ENCODE peak calls at places on chromosomes 16 and 17, in seven cellular contexts. One of them, this sample, is unnamed.

GRCh38 chr17:17671369-17672119 is 9.7 kb upstream of the RAI1 start:
- DNase-seq in mammary epithelial cell: no peak
- DNase-seq in body of pancreas: no peak
- DNase-seq in thoracic aorta: no peak
- DNase-seq in PC-9: no peak
- DNase-seq in GM23338: no peak
- DNase-seq in cardiac muscle cell: no peak
- DNase-seq in this sample: no peak

GRCh38 chr17:4201231-4201630 is 58.2 kb downstream of the CYB5D2 start:
- DNase-seq in PC-9: no peak
- DNase-seq in cardiac muscle cell: no peak
- DNase-seq in thoracic aorta: no peak
- DNase-seq in mammary epithelial cell: no peak
- DNase-seq in GM23338: no peak
- DNase-seq in body of pancreas: no peak
- DNase-seq in this sample: no peak

GRCh38 chr17:19309701-19310100 is 52.8 kb downstream of the B9D1 start:
- DNase-seq in thoracic aorta: no peak
- DNase-seq in body of pancreas: no peak
- DNase-seq in GM23338: no peak
- DNase-seq in PC-9: no peak
- DNase-seq in cardiac muscle cell: no peak
- DNase-seq in mammary epithelial cell: peak; percentile 18
- DNase-seq in this sample: no peak

GRCh38 chr17:62098623-62099231 is 33.6 kb upstream of the MED13 start:
- DNase-seq in GM23338: no peak
- DNase-seq in thoracic aorta: no peak
- DNase-seq in cardiac muscle cell: no peak
- DNase-seq in body of pancreas: no peak
- DNase-seq in mammary epithelial cell: no peak
- DNase-seq in PC-9: no peak
- DNase-seq in this sample: no peak

GRCh38 chr16:87828071-87828971 is 41.0 kb downstream of the SLC7A5 start:
- DNase-seq in cardiac muscle cell: no peak
- DNase-seq in mammary epithelial cell: peak; percentile 50
- DNase-seq in GM23338: no peak
- DNase-seq in PC-9: no peak
- DNase-seq in body of pancreas: peak; percentile 78
- DNase-seq in thoracic aorta: no peak
- DNase-seq in this sample: no peak

GRCh38 chr17:79814624-79814965 is 17.7 kb upstream of the CBX8 start:
- DNase-seq in mammary epithelial cell: no peak
- DNase-seq in cardiac muscle cell: no peak
- DNase-seq in thoracic aorta: no peak
- DNase-seq in PC-9: no peak
- DNase-seq in GM23338: no peak
- DNase-seq in body of pancreas: no peak
- DNase-seq in this sample: no peak

GRCh38 chr17:75658237-75658636 is 8.7 kb downstream of the RECQL5 start:
- DNase-seq in GM23338: no peak
- DNase-seq in body of pancreas: no peak
- DNase-seq in thoracic aorta: no peak
- DNase-seq in cardiac muscle cell: no peak
- DNase-seq in mammary epithelial cell: no peak
- DNase-seq in PC-9: no peak
- DNase-seq in this sample: no peak

GRCh38 chr16:78045865-78046581 is 23.7 kb downstream of the CLEC3A start:
- DNase-seq in PC-9: no peak
- DNase-seq in thoracic aorta: no peak
- DNase-seq in mammary epithelial cell: peak; percentile 57
- DNase-seq in cardiac muscle cell: peak; percentile 94
- DNase-seq in body of pancreas: peak; percentile 84
- DNase-seq in GM23338: peak; percentile 93
- DNase-seq in this sample: peak; percentile 70

GRCh38 chr16:9364721-9365693 is 273.6 kb downstream of the HAPSTR1 start:
- DNase-seq in cardiac muscle cell: no peak
- DNase-seq in body of pancreas: peak; percentile 98
- DNase-seq in thoracic aorta: peak; percentile 54
- DNase-seq in PC-9: no peak
- DNase-seq in GM23338: no peak
- DNase-seq in mammary epithelial cell: no peak
- DNase-seq in this sample: peak; percentile 94

GRCh38 chr16:50530277-50531236 is 17.6 kb upstream of the NKD1 start:
- DNase-seq in PC-9: peak; percentile 96
- DNase-seq in GM23338: no peak
- DNase-seq in cardiac muscle cell: no peak
- DNase-seq in thoracic aorta: no peak
- DNase-seq in mammary epithelial cell: peak; percentile 69
- DNase-seq in body of pancreas: peak; percentile 81
- DNase-seq in this sample: no peak

GRCh38 chr16:85149776-85150175 is 37.5 kb upstream of the CIBAR2 start:
- DNase-seq in thoracic aorta: no peak
- DNase-seq in body of pancreas: peak; percentile 74
- DNase-seq in mammary epithelial cell: no peak
- DNase-seq in cardiac muscle cell: no peak
- DNase-seq in GM23338: no peak
- DNase-seq in PC-9: no peak
- DNase-seq in this sample: no peak

GRCh38 chr17:9324864-9325263 is 250.8 kb downstream of the STX8 start:
- DNase-seq in body of pancreas: peak; percentile 78
- DNase-seq in GM23338: no peak
- DNase-seq in thoracic aorta: no peak
- DNase-seq in mammary epithelial cell: peak; percentile 21
- DNase-seq in cardiac muscle cell: no peak
- DNase-seq in PC-9: no peak
- DNase-seq in this sample: no peak

GRCh38 chr17:38893612-38894011 is 23.8 kb downstream of the LASP1 start:
- DNase-seq in thoracic aorta: no peak
- DNase-seq in mammary epithelial cell: no peak
- DNase-seq in GM23338: no peak
- DNase-seq in cardiac muscle cell: no peak
- DNase-seq in body of pancreas: no peak
- DNase-seq in PC-9: no peak
- DNase-seq in this sample: no peak

GRCh38 chr17:68200689-68201424 is 47.0 kb upstream of the AMZ2 start:
- DNase-seq in GM23338: peak; percentile 87
- DNase-seq in body of pancreas: peak; percentile 83
- DNase-seq in PC-9: peak; percentile 52
- DNase-seq in cardiac muscle cell: peak; percentile 83
- DNase-seq in thoracic aorta: no peak
- DNase-seq in mammary epithelial cell: peak; percentile 50
- DNase-seq in this sample: peak; percentile 82

GRCh38 chr17:76004750-76005262 is 4.2 kb downstream of the CDK3 start:
- DNase-seq in GM23338: no peak
- DNase-seq in thoracic aorta: no peak
- DNase-seq in body of pancreas: no peak
- DNase-seq in PC-9: no peak
- DNase-seq in mammary epithelial cell: no peak
- DNase-seq in cardiac muscle cell: no peak
- DNase-seq in this sample: no peak

GRCh38 chr16:52123063-52123839 is 423.7 kb downstream of the TOX3 start:
- DNase-seq in cardiac muscle cell: no peak
- DNase-seq in body of pancreas: no peak
- DNase-seq in mammary epithelial cell: no peak
- DNase-seq in GM23338: no peak
- DNase-seq in PC-9: no peak
- DNase-seq in thoracic aorta: no peak
- DNase-seq in this sample: no peak

GRCh38 chr17:35243459-35244204 is 760 bp downstream of the SLFN5 start:
- DNase-seq in mammary epithelial cell: peak; percentile 68
- DNase-seq in PC-9: peak; percentile 71
- DNase-seq in thoracic aorta: peak; percentile 13
- DNase-seq in cardiac muscle cell: peak; percentile 38
- DNase-seq in body of pancreas: peak; percentile 45
- DNase-seq in GM23338: peak; percentile 54
- DNase-seq in this sample: peak; percentile 83

GRCh38 chr17:72432143-72432604 is 311.4 kb downstream of the SOX9 start:
- DNase-seq in GM23338: no peak
- DNase-seq in cardiac muscle cell: no peak
- DNase-seq in PC-9: no peak
- DNase-seq in mammary epithelial cell: no peak
- DNase-seq in body of pancreas: peak; percentile 38
- DNase-seq in thoracic aorta: no peak
- DNase-seq in this sample: no peak

GRCh38 chr16:5851583-5851982 is 754.0 kb upstream of the EEF2KMT start:
- DNase-seq in cardiac muscle cell: no peak
- DNase-seq in thoracic aorta: no peak
- DNase-seq in GM23338: no peak
- DNase-seq in mammary epithelial cell: peak; percentile 86
- DNase-seq in PC-9: peak; percentile 39
- DNase-seq in body of pancreas: no peak
- DNase-seq in this sample: no peak

GRCh38 chr17:148757-149156 is 11.4 kb downstream of the SCGB1C2 start:
- DNase-seq in GM23338: no peak
- DNase-seq in body of pancreas: no peak
- DNase-seq in cardiac muscle cell: no peak
- DNase-seq in thoracic aorta: no peak
- DNase-seq in mammary epithelial cell: no peak
- DNase-seq in PC-9: no peak
- DNase-seq in this sample: no peak

GRCh38 chr17:31494259-31495048 is 103.0 kb downstream of the RAB11FIP4 start:
- DNase-seq in mammary epithelial cell: peak; percentile 67
- DNase-seq in thoracic aorta: no peak
- DNase-seq in body of pancreas: no peak
- DNase-seq in GM23338: no peak
- DNase-seq in cardiac muscle cell: no peak
- DNase-seq in PC-9: peak; percentile 80
- DNase-seq in this sample: no peak

DNA sequence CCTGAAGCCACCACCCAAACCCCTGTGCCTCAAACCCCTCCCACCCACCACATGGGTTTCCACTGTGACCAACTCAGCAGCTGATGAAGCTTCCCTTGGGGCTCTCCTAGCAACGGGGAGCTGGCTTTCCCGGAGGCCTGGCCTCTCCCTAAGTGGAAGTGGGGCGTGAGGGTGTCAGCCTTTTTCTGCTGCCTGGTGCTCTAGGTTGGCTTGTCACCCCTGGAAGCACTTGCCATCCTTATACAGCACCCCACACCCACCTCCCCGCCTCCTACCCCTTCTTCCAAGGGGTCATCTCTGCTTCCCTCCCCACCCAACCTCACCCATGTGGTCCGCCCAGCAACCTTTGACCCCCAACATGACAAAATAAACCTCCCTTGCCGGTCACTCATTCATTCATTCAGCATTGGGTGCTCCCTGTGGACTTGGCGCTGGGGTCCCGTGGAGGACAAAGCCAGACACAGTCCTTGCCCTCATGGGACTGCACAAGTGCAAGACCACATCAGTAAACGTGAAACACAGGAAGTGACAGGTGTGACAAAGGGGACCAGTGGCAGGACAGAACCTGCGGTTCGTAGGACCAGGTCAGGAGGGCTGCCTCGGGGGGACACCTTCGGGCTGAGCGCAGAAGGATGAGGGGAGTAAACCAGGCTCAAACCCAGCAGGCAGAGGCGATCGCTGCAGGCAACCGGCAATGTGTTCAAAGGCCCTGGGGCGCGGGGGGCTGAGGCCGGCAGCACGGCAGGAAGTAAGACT is 185.2 kb downstream of the SEC14L1 start:
- DNase-seq in GM23338: no peak
- DNase-seq in cardiac muscle cell: no peak
- DNase-seq in mammary epithelial cell: no peak
- DNase-seq in PC-9: no peak
- DNase-seq in body of pancreas: no peak
- DNase-seq in thoracic aorta: no peak
- DNase-seq in this sample: no peak
- H3K4me1 ChIP-seq in GM23338: no peaks in the 10 kb centered on the region
- H3K4me1 ChIP-seq in cardiac muscle cell: peaks cover 15% of the 10 kb centered on the region
- H3K4me1 ChIP-seq in mammary epithelial cell: peaks cover 63% of the 10 kb centered on the region
- H3K4me1 ChIP-seq in PC-9: peaks cover 28% of the 10 kb centered on the region
- H3K4me1 ChIP-seq in body of pancreas: peaks cover 41% of the 10 kb centered on the region
- H3K4me1 ChIP-seq in thoracic aorta: peaks cover 38% of the 10 kb centered on the region
- H3K4me1 ChIP-seq in this sample: peaks cover 41% of the 10 kb centered on the region

GRCh38 chr17:83196088-83196765 is 116.8 kb downstream of the METRNL start:
- DNase-seq in thoracic aorta: no peak
- DNase-seq in body of pancreas: peak; percentile 3
- DNase-seq in GM23338: no peak
- DNase-seq in cardiac muscle cell: no peak
- DNase-seq in mammary epithelial cell: no peak
- DNase-seq in PC-9: no peak
- DNase-seq in this sample: peak; percentile 61

GRCh38 chr17:83194761-83195329 is 115.4 kb downstream of the METRNL start:
- DNase-seq in PC-9: no peak
- DNase-seq in mammary epithelial cell: no peak
- DNase-seq in body of pancreas: peak; percentile 3
- DNase-seq in thoracic aorta: no peak
- DNase-seq in cardiac muscle cell: no peak
- DNase-seq in GM23338: no peak
- DNase-seq in this sample: peak; percentile 83

GRCh38 chr17:83196973-83197880 is 117.8 kb downstream of the METRNL start:
- DNase-seq in mammary epithelial cell: no peak
- DNase-seq in body of pancreas: peak; percentile 4
- DNase-seq in thoracic aorta: peak; percentile 1
- DNase-seq in PC-9: no peak
- DNase-seq in GM23338: no peak
- DNase-seq in cardiac muscle cell: no peak
- DNase-seq in this sample: peak; percentile 63

GRCh38 chr17:83194189-83194565 is 114.8 kb downstream of the METRNL start:
- DNase-seq in mammary epithelial cell: no peak
- DNase-seq in GM23338: no peak
- DNase-seq in body of pancreas: peak; percentile 6
- DNase-seq in PC-9: no peak
- DNase-seq in thoracic aorta: no peak
- DNase-seq in cardiac muscle cell: no peak
- DNase-seq in this sample: peak; percentile 72

GRCh38 chr17:83195330-83196087 is 116.1 kb downstream of the METRNL start:
- DNase-seq in PC-9: no peak
- DNase-seq in body of pancreas: peak; percentile 31
- DNase-seq in thoracic aorta: peak; percentile 40
- DNase-seq in mammary epithelial cell: no peak
- DNase-seq in GM23338: no peak
- DNase-seq in cardiac muscle cell: no peak
- DNase-seq in this sample: peak; percentile 79
- TF ChIP-seq CTCF in PC-9: no peak
- TF ChIP-seq CTCF in body of pancreas: no peak
- TF ChIP-seq CTCF in thoracic aorta: peak; percentile 50
- TF ChIP-seq CTCF in mammary epithelial cell: peak; percentile 39
- TF ChIP-seq CTCF in GM23338: no peak
- TF ChIP-seq CTCF in cardiac muscle cell: no peak
- TF ChIP-seq CTCF in this sample: peak; percentile 38

DNA sequence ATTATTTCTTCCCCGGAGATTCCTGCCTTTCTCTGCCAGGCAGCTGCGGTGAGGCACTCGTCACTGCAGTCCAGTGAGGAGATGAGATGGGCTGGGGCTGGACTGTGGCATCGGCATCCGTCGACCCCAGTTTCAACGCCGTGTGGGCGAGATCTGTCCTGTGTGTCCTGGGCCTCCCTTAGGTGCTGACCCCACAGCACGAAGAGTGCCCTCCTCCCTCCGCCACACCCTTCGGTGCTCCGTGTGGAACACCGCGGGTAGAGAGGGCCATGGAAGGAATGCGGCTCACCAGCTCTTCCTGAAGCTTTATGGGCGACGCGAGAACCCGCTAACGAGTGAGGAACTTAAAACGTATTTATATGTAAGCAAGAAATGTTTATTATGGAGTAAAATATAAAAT is 17.6 kb downstream of the ACSF3 start:
- DNase-seq in PC-9: no peak
- DNase-seq in thoracic aorta: no peak
- DNase-seq in mammary epithelial cell: no peak
- DNase-seq in body of pancreas: no peak
- DNase-seq in GM23338: no peak
- DNase-seq in cardiac muscle cell: no peak
- DNase-seq in this sample: no peak
- H3K4me3 ChIP-seq in PC-9: no peak overlapping the region
- H3K4me3 ChIP-seq in thoracic aorta: no peak overlapping the region
- H3K4me3 ChIP-seq in mammary epithelial cell: no peak overlapping the region
- H3K4me3 ChIP-seq in body of pancreas: no peak overlapping the region
- H3K4me3 ChIP-seq in GM23338: no peak overlapping the region
- H3K4me3 ChIP-seq in cardiac muscle cell: no peak overlapping the region
- H3K4me3 ChIP-seq in this sample: no peak overlapping the region

GRCh38 chr16:25007284-25007984 is 7.7 kb downstream of the ARHGAP17 start:
- DNase-seq in GM23338: no peak
- DNase-seq in mammary epithelial cell: no peak
- DNase-seq in cardiac muscle cell: no peak
- DNase-seq in PC-9: no peak
- DNase-seq in thoracic aorta: no peak
- DNase-seq in body of pancreas: no peak
- DNase-seq in this sample: no peak
- H3K4me1 ChIP-seq in GM23338: no peaks in the 10 kb centered on the region
- H3K4me1 ChIP-seq in mammary epithelial cell: peaks cover 4% of the 10 kb centered on the region
- H3K4me1 ChIP-seq in cardiac muscle cell: no peaks in the 10 kb centered on the region
- H3K4me1 ChIP-seq in PC-9: peaks cover 12% of the 10 kb centered on the region
- H3K4me1 ChIP-seq in thoracic aorta: peaks cover 43% of the 10 kb centered on the region
- H3K4me1 ChIP-seq in body of pancreas: peaks cover 28% of the 10 kb centered on the region
- H3K4me1 ChIP-seq in this sample: peaks cover 93% of the 10 kb centered on the region